ENCODE peak calls at places on chromosome 3, in eight cellular contexts. One of them, this sample, is unnamed.
A peak's percentile ranks its signal among the peaks of the same experiment; 100 is the strongest.

GRCh38 chr3:195179782-195180489 is 91.0 kb downstream of the XXYLT1 start:
- DNase-seq in right atrium auricular region: no peak
- DNase-seq in uterus: no peak
- DNase-seq in neural progenitor cell: no peak
- DNase-seq in left ventricle myocardium inferior: no peak
- DNase-seq in ascending aorta: no peak
- DNase-seq in PC-3: no peak
- DNase-seq in IMR-90: no peak
- DNase-seq in this sample: no peak

GRCh38 chr3:87780808-87781207 is 278.0 kb downstream of the CGGBP1 start:
- DNase-seq in right atrium auricular region: no peak
- DNase-seq in uterus: no peak
- DNase-seq in neural progenitor cell: no peak
- DNase-seq in left ventricle myocardium inferior: no peak
- DNase-seq in ascending aorta: no peak
- DNase-seq in PC-3: no peak
- DNase-seq in IMR-90: no peak
- DNase-seq in this sample: no peak

GRCh38 chr3:184636774-184637316 is 75.0 kb downstream of the MAGEF1 start:
- DNase-seq in right atrium auricular region: no peak
- DNase-seq in uterus: no peak
- DNase-seq in neural progenitor cell: peak; percentile 46
- DNase-seq in left ventricle myocardium inferior: no peak
- DNase-seq in ascending aorta: no peak
- DNase-seq in PC-3: peak; percentile 89
- DNase-seq in IMR-90: peak; percentile 77
- DNase-seq in this sample: peak; percentile 56

GRCh38 chr3:122263974-122264588 is 61.0 kb upstream of the CSTA start:
- DNase-seq in right atrium auricular region: no peak
- DNase-seq in uterus: no peak
- DNase-seq in neural progenitor cell: no peak
- DNase-seq in left ventricle myocardium inferior: no peak
- DNase-seq in ascending aorta: no peak
- DNase-seq in PC-3: no peak
- DNase-seq in IMR-90: no peak
- DNase-seq in this sample: no peak

GRCh38 chr3:147244397-147244796 is 161.9 kb downstream of the ZIC4 start:
- DNase-seq in right atrium auricular region: no peak
- DNase-seq in uterus: no peak
- DNase-seq in neural progenitor cell: no peak
- DNase-seq in left ventricle myocardium inferior: no peak
- DNase-seq in ascending aorta: no peak
- DNase-seq in PC-3: peak; percentile 28
- DNase-seq in IMR-90: no peak
- DNase-seq in this sample: no peak

GRCh38 chr3:165406425-165406824 is 210.2 kb upstream of the SLITRK3 start:
- DNase-seq in right atrium auricular region: no peak
- DNase-seq in uterus: no peak
- DNase-seq in neural progenitor cell: no peak
- DNase-seq in left ventricle myocardium inferior: no peak
- DNase-seq in ascending aorta: no peak
- DNase-seq in PC-3: no peak
- DNase-seq in IMR-90: no peak
- DNase-seq in this sample: no peak

GRCh38 chr3:17841190-17841828 is 98.9 kb upstream of the TBC1D5 start:
- DNase-seq in right atrium auricular region: peak; percentile 74
- DNase-seq in uterus: peak; percentile 67
- DNase-seq in neural progenitor cell: peak; percentile 88
- DNase-seq in left ventricle myocardium inferior: peak; percentile 59
- DNase-seq in ascending aorta: no peak
- DNase-seq in PC-3: peak; percentile 83
- DNase-seq in IMR-90: peak; percentile 46
- DNase-seq in this sample: no peak

GRCh38 chr3:110234831-110235230 is 836.8 kb upstream of the NECTIN3 start:
- DNase-seq in right atrium auricular region: no peak
- DNase-seq in uterus: no peak
- DNase-seq in neural progenitor cell: no peak
- DNase-seq in left ventricle myocardium inferior: no peak
- DNase-seq in ascending aorta: no peak
- DNase-seq in PC-3: no peak
- DNase-seq in IMR-90: peak; percentile 28
- DNase-seq in this sample: no peak

GRCh38 chr3:43063114-43063513 is 42.8 kb downstream of the POMGNT2 start:
- DNase-seq in right atrium auricular region: peak; percentile 50
- DNase-seq in uterus: no peak
- DNase-seq in neural progenitor cell: no peak
- DNase-seq in left ventricle myocardium inferior: no peak
- DNase-seq in ascending aorta: no peak
- DNase-seq in PC-3: no peak
- DNase-seq in IMR-90: no peak
- DNase-seq in this sample: no peak

GRCh38 chr3:168081171-168081771 is 14.5 kb downstream of the GOLIM4 start:
- DNase-seq in right atrium auricular region: no peak
- DNase-seq in uterus: no peak
- DNase-seq in neural progenitor cell: no peak
- DNase-seq in left ventricle myocardium inferior: no peak
- DNase-seq in ascending aorta: no peak
- DNase-seq in PC-3: no peak
- DNase-seq in IMR-90: peak; percentile 74
- DNase-seq in this sample: no peak

GRCh38 chr3:113747719-113748046 is 848 bp downstream of the ATP6V1A start:
- DNase-seq in right atrium auricular region: no peak
- DNase-seq in uterus: no peak
- DNase-seq in neural progenitor cell: peak; percentile 18
- DNase-seq in left ventricle myocardium inferior: no peak
- DNase-seq in ascending aorta: no peak
- DNase-seq in PC-3: peak; percentile 27
- DNase-seq in IMR-90: no peak
- DNase-seq in this sample: no peak

GRCh38 chr3:57221883-57222282 is 5.6 kb upstream of the APPL1 start:
- DNase-seq in right atrium auricular region: no peak
- DNase-seq in uterus: no peak
- DNase-seq in neural progenitor cell: peak; percentile 36
- DNase-seq in left ventricle myocardium inferior: no peak
- DNase-seq in ascending aorta: no peak
- DNase-seq in PC-3: peak; percentile 62
- DNase-seq in IMR-90: peak; percentile 28
- DNase-seq in this sample: no peak

GRCh38 chr3:79414821-79415220 is 353.0 kb downstream of the ROBO1 start:
- DNase-seq in right atrium auricular region: peak; percentile 62
- DNase-seq in uterus: peak; percentile 22
- DNase-seq in neural progenitor cell: no peak
- DNase-seq in left ventricle myocardium inferior: peak; percentile 11
- DNase-seq in ascending aorta: no peak
- DNase-seq in PC-3: peak; percentile 16
- DNase-seq in IMR-90: peak; percentile 39
- DNase-seq in this sample: peak; percentile 38

GRCh38 chr3:40237892-40238571 is 71.5 kb upstream of the EIF1B start:
- DNase-seq in right atrium auricular region: no peak
- DNase-seq in uterus: no peak
- DNase-seq in neural progenitor cell: peak; percentile 78
- DNase-seq in left ventricle myocardium inferior: no peak
- DNase-seq in ascending aorta: no peak
- DNase-seq in PC-3: peak; percentile 18
- DNase-seq in IMR-90: peak; percentile 2
- DNase-seq in this sample: no peak

GRCh38 chr3:187430576-187430975 is 62.4 kb downstream of the RTP4 start:
- DNase-seq in right atrium auricular region: no peak
- DNase-seq in uterus: no peak
- DNase-seq in neural progenitor cell: no peak
- DNase-seq in left ventricle myocardium inferior: no peak
- DNase-seq in ascending aorta: no peak
- DNase-seq in PC-3: no peak
- DNase-seq in IMR-90: no peak
- DNase-seq in this sample: no peak
- TF ChIP-seq CTCF in right atrium auricular region: no peak
- TF ChIP-seq CTCF in uterus: no peak
- TF ChIP-seq CTCF in neural progenitor cell: peak; percentile 37
- TF ChIP-seq CTCF in left ventricle myocardium inferior: no peak
- TF ChIP-seq CTCF in ascending aorta: no peak
- TF ChIP-seq CTCF in PC-3: peak; percentile 50
- TF ChIP-seq CTCF in IMR-90: no peak
- TF ChIP-seq CTCF in this sample: no peak

DNA sequence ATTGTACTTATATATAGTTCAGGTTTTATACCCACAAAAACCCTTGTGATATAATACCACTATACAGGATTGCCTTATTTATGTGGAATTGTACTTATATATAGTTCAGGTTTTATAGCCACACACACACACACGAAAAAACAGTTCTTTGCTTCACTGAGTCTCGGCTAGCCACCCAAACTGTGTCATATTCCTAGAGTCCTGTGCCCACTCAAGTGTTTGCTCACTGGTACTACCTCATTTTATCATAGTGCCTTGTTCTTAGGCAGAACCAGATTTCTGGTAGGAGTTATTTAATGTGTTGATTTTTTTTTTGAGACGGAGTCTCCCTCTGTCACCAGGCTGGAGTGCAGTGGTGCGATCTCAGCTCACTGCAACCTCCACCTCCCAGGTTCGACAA is 12.5 kb downstream of the RASA2 start:
- DNase-seq in right atrium auricular region: no peak
- DNase-seq in uterus: no peak
- DNase-seq in neural progenitor cell: no peak
- DNase-seq in left ventricle myocardium inferior: no peak
- DNase-seq in ascending aorta: no peak
- DNase-seq in PC-3: no peak
- DNase-seq in IMR-90: no peak
- DNase-seq in this sample: no peak
- H3K27ac ChIP-seq in right atrium auricular region: no peak overlapping the region
- H3K27ac ChIP-seq in uterus: no peak overlapping the region
- H3K27ac ChIP-seq in neural progenitor cell: no peak overlapping the region
- H3K27ac ChIP-seq in left ventricle myocardium inferior: no peak overlapping the region
- H3K27ac ChIP-seq in ascending aorta: no peak overlapping the region
- H3K27ac ChIP-seq in PC-3: no peak overlapping the region
- H3K27ac ChIP-seq in IMR-90: no peak overlapping the region
- H3K27ac ChIP-seq in this sample: peak overlapping the region; percentile 39

DNA sequence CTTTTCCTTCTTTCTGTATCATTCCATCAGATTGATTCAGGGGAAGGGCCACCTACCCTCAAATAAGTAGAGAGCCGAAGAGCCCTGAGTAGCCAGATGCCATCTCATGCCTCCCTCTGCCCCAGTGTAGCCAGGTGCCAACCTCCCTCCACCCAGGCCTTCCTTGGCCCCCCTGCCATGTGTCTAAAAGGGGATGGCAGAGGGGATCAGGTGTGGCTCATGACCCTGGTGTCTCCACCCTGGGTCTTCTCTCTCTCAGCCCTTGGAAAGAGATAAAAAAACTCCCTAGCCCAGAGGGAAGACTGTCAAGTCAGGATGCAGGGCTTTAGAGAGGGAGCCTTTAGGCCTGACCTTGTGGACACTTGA is 5.1 kb downstream of the GRM2 start:
- DNase-seq in right atrium auricular region: no peak
- DNase-seq in uterus: no peak
- DNase-seq in neural progenitor cell: no peak
- DNase-seq in left ventricle myocardium inferior: no peak
- DNase-seq in ascending aorta: no peak
- DNase-seq in PC-3: no peak
- DNase-seq in IMR-90: no peak
- DNase-seq in this sample: no peak
- TF ChIP-seq CTCF in right atrium auricular region: no peak
- TF ChIP-seq CTCF in uterus: no peak
- TF ChIP-seq CTCF in neural progenitor cell: no peak
- TF ChIP-seq CTCF in left ventricle myocardium inferior: no peak
- TF ChIP-seq CTCF in ascending aorta: no peak
- TF ChIP-seq CTCF in PC-3: no peak
- TF ChIP-seq CTCF in IMR-90: no peak
- TF ChIP-seq CTCF in this sample: no peak

GRCh38 chr3:173800154-173800553 is 402.6 kb downstream of the NLGN1 start:
- DNase-seq in right atrium auricular region: no peak
- DNase-seq in uterus: no peak
- DNase-seq in neural progenitor cell: no peak
- DNase-seq in left ventricle myocardium inferior: no peak
- DNase-seq in ascending aorta: no peak
- DNase-seq in PC-3: no peak
- DNase-seq in IMR-90: no peak
- DNase-seq in this sample: no peak

GRCh38 chr3:173796865-173797264 is 399.3 kb downstream of the NLGN1 start:
- DNase-seq in right atrium auricular region: no peak
- DNase-seq in uterus: no peak
- DNase-seq in neural progenitor cell: peak; percentile 12
- DNase-seq in left ventricle myocardium inferior: no peak
- DNase-seq in ascending aorta: no peak
- DNase-seq in PC-3: no peak
- DNase-seq in IMR-90: no peak
- DNase-seq in this sample: no peak

GRCh38 chr3:173793963-173794362 is 396.4 kb downstream of the NLGN1 start:
- DNase-seq in right atrium auricular region: no peak
- DNase-seq in uterus: no peak
- DNase-seq in neural progenitor cell: no peak
- DNase-seq in left ventricle myocardium inferior: no peak
- DNase-seq in ascending aorta: no peak
- DNase-seq in PC-3: peak; percentile 14
- DNase-seq in IMR-90: no peak
- DNase-seq in this sample: no peak

DNA sequence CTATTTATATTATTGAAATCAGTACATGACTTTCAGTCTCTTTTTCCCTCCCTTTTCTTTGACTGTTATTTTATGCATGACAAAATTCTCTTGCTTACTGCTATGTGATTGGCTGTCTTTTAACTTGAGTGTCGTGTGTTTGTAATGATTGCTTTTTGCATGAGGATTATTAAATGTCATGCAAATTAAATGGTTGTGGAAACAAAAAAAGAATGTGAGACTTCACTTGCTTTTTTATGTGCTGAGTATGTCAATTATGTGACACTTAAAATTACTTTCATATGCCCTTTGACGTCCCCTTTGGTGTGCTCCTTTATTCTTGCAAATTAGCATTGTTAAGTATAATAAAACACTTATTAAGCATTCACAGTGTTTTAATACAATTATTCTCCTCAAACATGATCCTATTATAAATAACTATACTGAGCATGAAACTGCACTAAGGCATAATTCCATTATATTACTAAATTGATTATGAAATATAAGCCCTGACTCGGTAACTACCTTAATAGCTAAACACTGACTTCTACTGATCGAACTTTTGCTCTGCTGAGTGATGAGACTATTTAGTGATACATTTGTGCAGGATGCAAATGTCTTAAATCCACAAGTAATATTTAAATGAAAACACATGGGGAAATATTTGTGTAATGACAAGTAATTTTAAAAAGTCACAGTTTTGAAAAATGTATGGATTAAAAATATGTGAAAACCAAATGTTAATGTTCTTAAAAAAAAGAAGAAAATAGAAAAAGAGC is 401.7 kb downstream of the NLGN1 start:
- DNase-seq in right atrium auricular region: no peak
- DNase-seq in uterus: no peak
- DNase-seq in neural progenitor cell: no peak
- DNase-seq in left ventricle myocardium inferior: no peak
- DNase-seq in ascending aorta: no peak
- DNase-seq in PC-3: no peak
- DNase-seq in IMR-90: no peak
- DNase-seq in this sample: no peak
- H3K27ac ChIP-seq in right atrium auricular region: no peak overlapping the region
- H3K27ac ChIP-seq in uterus: no peak overlapping the region
- H3K27ac ChIP-seq in neural progenitor cell: no peak overlapping the region
- H3K27ac ChIP-seq in left ventricle myocardium inferior: no peak overlapping the region
- H3K27ac ChIP-seq in ascending aorta: no peak overlapping the region
- H3K27ac ChIP-seq in PC-3: no peak overlapping the region
- H3K27ac ChIP-seq in IMR-90: no peak overlapping the region
- H3K27ac ChIP-seq in this sample: no peak overlapping the region

GRCh38 chr3:24264748-24265158 is 229.9 kb downstream of the THRB start:
- DNase-seq in right atrium auricular region: no peak
- DNase-seq in uterus: no peak
- DNase-seq in neural progenitor cell: peak; percentile 58
- DNase-seq in left ventricle myocardium inferior: no peak
- DNase-seq in ascending aorta: no peak
- DNase-seq in PC-3: peak; percentile 81
- DNase-seq in IMR-90: peak; percentile 32
- DNase-seq in this sample: no peak
- TF ChIP-seq CTCF in right atrium auricular region: peak; percentile 80
- TF ChIP-seq CTCF in uterus: peak; percentile 54
- TF ChIP-seq CTCF in neural progenitor cell: peak; percentile 85
- TF ChIP-seq CTCF in left ventricle myocardium inferior: peak; percentile 77
- TF ChIP-seq CTCF in ascending aorta: peak; percentile 51
- TF ChIP-seq CTCF in PC-3: peak; percentile 91
- TF ChIP-seq CTCF in IMR-90: peak; percentile 65
- TF ChIP-seq CTCF in this sample: peak; percentile 65

This sample was measured in keratinocyte.